ENCODE peak calls at places on chromosomes 2 and 18, in nine cellular contexts. G is AML-193, Y is neural crest cell, O is Right ventricle myocardium superior, J is NCI-H1092 treated with DMSO at 0.1 percent for 48 hours, T is body of pancreas, F is prostate gland, Z is AG08396, R is HCEC 1CT. C is an unnamed sample.

GRCh38 chr18:9649164-9649540 is 34.8 kb upstream of the PPP4R1 start:
- DNase-seq in G (no peak), Y (no peak), O (no peak), J (no peak), T (no peak), F (no peak), Z (no peak), R (no peak), C (no peak)

GRCh38 chr2:190405995-190406394 is 2.2 kb upstream of the MFSD6 start:
- DNase-seq in G (no peak), Y (no peak), O (no peak), J (no peak), T (no peak), F (no peak), Z (no peak), R (no peak), C (no peak)

GRCh38 chr2:199596549-199596948 is 138.8 kb upstream of the SATB2 start:
- DNase-seq in G (peak), Y (no peak), O (no peak), J (peak), T (peak), F (no peak), Z (no peak), R (no peak), C (peak)

GRCh38 chr2:112577756-112578155 is 6.7 kb upstream of the CHCHD5 start:
- DNase-seq in G (no peak), Y (no peak), O (no peak), J (no peak), T (no peak), F (no peak), Z (peak), R (peak), C (no peak)

GRCh38 chr2:66270247-66270646 is 164.7 kb upstream of the MEIS1 start:
- DNase-seq in G (no peak), Y (no peak), O (no peak), J (no peak), T (no peak), F (no peak), Z (no peak), R (no peak), C (no peak)

GRCh38 chr2:45435316-45435715 is 175.8 kb downstream of the SRBD1 start:
- DNase-seq in G (no peak), Y (no peak), O (no peak), J (no peak), T (no peak), F (no peak), Z (peak), R (peak), C (no peak)

GRCh38 chr2:140033638-140034037 is 1253.4 kb upstream of the NXPH2 start:
- DNase-seq in G (no peak), Y (no peak), O (no peak), J (no peak), T (no peak), F (no peak), Z (no peak), R (no peak), C (no peak)

GRCh38 chr2:20608666-20609348 is 42.1 kb downstream of the HS1BP3 start:
- DNase-seq in G (no peak), Y (no peak), O (no peak), J (peak), T (no peak), F (no peak), Z (no peak), R (no peak), C (no peak)

GRCh38 chr18:49656098-49656591 is 94.3 kb downstream of the LIPG start:
- DNase-seq in G (no peak), Y (no peak), O (no peak), J (no peak), T (no peak), F (no peak), Z (no peak), R (peak), C (no peak)

GRCh38 chr2:158094487-158095092 is 7.1 kb upstream of the UPP2 start:
- DNase-seq in G (no peak), Y (no peak), O (no peak), J (no peak), T (peak), F (no peak), Z (no peak), R (no peak), C (no peak)

GRCh38 chr2:201196803-201197202 is 13.9 kb downstream of the CASP10 start:
- DNase-seq in G (no peak), Y (no peak), O (no peak), J (no peak), T (no peak), F (no peak), Z (no peak), R (no peak), C (no peak)

GRCh38 chr2:177106212-177106611 is 106.4 kb upstream of the HNRNPA3 start:
- DNase-seq in G (peak), Y (no peak), O (no peak), J (no peak), T (no peak), F (no peak), Z (no peak), R (no peak), C (peak)

GRCh38 chr2:109295070-109295780 is 166.2 kb downstream of the SH3RF3 start:
- DNase-seq in G (peak), Y (no peak), O (peak), J (no peak), T (no peak), F (no peak), Z (no peak), R (no peak), C (no peak)

GRCh38 chr2:222483513-222484039 is 59.2 kb downstream of the SGPP2 start:
- DNase-seq in G (no peak), Y (no peak), O (peak), J (peak), T (no peak), F (no peak), Z (no peak), R (no peak), C (no peak)

GRCh38 chr2:114937366-114937930 is 495.0 kb downstream of the DPP10 start:
- DNase-seq in G (no peak), Y (no peak), O (no peak), J (no peak), T (no peak), F (no peak), Z (no peak), R (no peak), C (no peak)

GRCh38 chr18:45255142-45255890 is 360.0 kb upstream of the SLC14A2 start:
- DNase-seq in G (no peak), Y (no peak), O (no peak), J (peak), T (peak), F (no peak), Z (peak), R (no peak), C (no peak)

GRCh38 chr2:138949517-138949916 is 169.3 kb upstream of the NXPH2 start:
- DNase-seq in G (no peak), Y (no peak), O (no peak), J (no peak), T (no peak), F (no peak), Z (no peak), R (no peak), C (no peak)

GRCh38 chr2:127612111-127612822 is 33.7 kb upstream of the GPR17 start:
- DNase-seq in G (no peak), Y (no peak), O (no peak), J (no peak), T (no peak), F (no peak), Z (no peak), R (no peak), C (no peak)